ENCODE peak calls at places on chromosome 19, in six cellular contexts. O, X, Q, E, H and D are unnamed samples.

GRCh38 chr19:4326837-4327251 is 11.8 kb downstream of the STAP2 start:
- DNase-seq in O (no peak), X (peak), Q (no peak), E (no peak), H (no peak), D (no peak)

GRCh38 chr19:21439372-21439771 is 42.4 kb downstream of the ZNF493 start:
- DNase-seq in O (no peak), X (no peak), Q (no peak), E (no peak), H (no peak), D (no peak)

GRCh38 chr19:3980353-3981251 is 4.7 kb downstream of the EEF2 start:
- DNase-seq in O (no peak), X (peak), Q (no peak), E (no peak), H (peak), D (no peak)

GRCh38 chr19:40721936-40722661 is 5.2 kb downstream of the ITPKC start:
- DNase-seq in O (no peak), X (no peak), Q (peak), E (no peak), H (no peak), D (no peak)

GRCh38 chr19:6501740-6502648 is at the start of gene TUBB4A:
- DNase-seq in O (peak), X (peak), Q (no peak), E (no peak), H (no peak), D (no peak)

GRCh38 chr19:30208661-30209060 is 163.5 kb upstream of the ZNF536 start:
- DNase-seq in O (no peak), X (no peak), Q (no peak), E (no peak), H (no peak), D (no peak)

GRCh38 chr19:42467437-42467760 is 24.7 kb upstream of the CXCL17 start:
- DNase-seq in O (no peak), X (no peak), Q (peak), E (no peak), H (no peak), D (no peak)

GRCh38 chr19:29626386-29626785 is 20.3 kb downstream of the POP4 start:
- DNase-seq in O (no peak), X (no peak), Q (no peak), E (no peak), H (no peak), D (no peak)

GRCh38 chr19:33810821-33811220 is 14.2 kb downstream of the KCTD15 start:
- DNase-seq in O (no peak), X (no peak), Q (no peak), E (no peak), H (no peak), D (no peak)

GRCh38 chr19:6761053-6761676 is 6.1 kb downstream of the SH2D3A start:
- DNase-seq in O (no peak), X (peak), Q (no peak), E (no peak), H (no peak), D (no peak)

GRCh38 chr19:49058592-49058991 is 1.0 kb upstream of the CGB7 start:
- DNase-seq in O (no peak), X (peak), Q (peak), E (no peak), H (no peak), D (peak)

GRCh38 chr19:41225238-41226052 is 6.4 kb downstream of the AXL start:
- DNase-seq in O (peak), X (peak), Q (peak), E (peak), H (peak), D (no peak)

GRCh38 chr19:56837892-56838679 is 2.4 kb downstream of the PEG3 start:
- DNase-seq in O (peak), X (no peak), Q (peak), E (peak), H (peak), D (no peak)

DNA sequence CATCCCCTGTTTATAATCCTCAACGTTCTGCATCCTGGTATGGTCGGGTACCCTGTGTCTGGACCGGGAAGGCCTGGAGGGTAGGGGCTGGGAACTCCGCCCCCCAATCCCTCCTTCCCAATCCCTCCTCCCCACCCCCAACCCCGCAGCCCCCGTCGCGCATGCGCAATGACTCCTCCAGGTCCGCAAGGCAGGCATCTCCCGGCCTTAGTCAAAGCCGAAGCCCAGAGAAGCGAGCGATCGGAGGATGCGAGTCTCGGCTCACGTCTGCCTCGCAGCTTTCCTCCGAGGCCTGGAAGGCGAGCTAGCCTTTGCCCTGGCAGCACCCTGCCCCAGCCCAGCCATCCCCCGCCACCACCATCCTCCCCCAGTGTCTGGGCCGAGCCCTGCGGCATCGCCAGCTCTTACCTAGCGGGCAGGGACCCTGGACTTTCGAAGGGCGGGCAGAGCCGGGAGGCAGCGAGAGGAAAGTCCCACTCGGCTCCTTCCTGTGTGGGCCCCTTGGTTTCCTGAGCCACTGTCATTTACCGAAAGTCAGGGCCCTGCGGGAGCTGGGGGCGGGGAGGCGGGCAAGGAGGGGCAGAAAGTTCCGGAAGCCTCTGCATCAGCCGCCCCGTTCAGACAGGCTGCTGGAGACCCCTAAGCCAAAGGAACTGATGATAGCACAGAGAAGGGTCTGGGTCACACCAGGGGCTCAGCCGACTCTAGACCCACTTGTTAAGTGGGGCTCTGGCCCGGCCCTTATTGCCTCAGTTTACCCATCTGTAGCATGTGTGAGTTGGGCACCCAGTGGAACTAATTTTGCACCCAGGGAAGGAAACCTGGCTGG is at the start of gene JAK3:
- DNase-seq in O (peak), X (peak), Q (peak), E (no peak), H (peak), D (peak)
- H3K4me3 ChIP-seq in O (peak), X (no peak), Q (peak), E (peak), H (peak), D (peak)

GRCh38 chr19:18058208-18059009 is 28.3 kb downstream of the IL12RB1 start:
- DNase-seq in O (peak), X (peak), Q (peak), E (peak), H (peak), D (peak)
- H3K4me3 ChIP-seq in O (peak), X (peak), Q (no peak), E (peak), H (peak), D (peak)

DNA sequence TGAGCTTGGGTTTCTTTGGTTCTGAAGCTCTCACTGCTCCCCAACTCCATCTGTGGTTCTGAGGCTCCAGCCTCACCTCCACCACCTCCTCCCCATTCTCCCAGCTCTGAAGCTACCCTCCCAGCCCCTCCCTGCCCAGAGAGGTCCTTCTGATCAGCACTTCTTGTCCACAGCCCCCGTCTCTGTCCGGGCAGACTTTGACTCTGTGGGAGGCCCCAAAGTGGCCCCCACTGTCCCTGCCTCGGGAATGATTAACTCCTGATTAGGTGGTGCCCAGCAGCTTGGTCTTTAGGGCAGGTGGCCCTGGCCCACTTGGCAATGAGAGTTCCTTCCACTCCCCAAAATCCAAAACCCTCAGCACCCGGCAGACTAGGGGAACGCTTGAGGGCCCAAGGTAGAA is 14.4 kb downstream of the EVI5L start:
- DNase-seq in O (no peak), X (no peak), Q (no peak), E (no peak), H (no peak), D (no peak)
- H3K4me3 ChIP-seq in O (no peak), X (no peak), Q (no peak), E (no peak), H (no peak), D (no peak)

DNA sequence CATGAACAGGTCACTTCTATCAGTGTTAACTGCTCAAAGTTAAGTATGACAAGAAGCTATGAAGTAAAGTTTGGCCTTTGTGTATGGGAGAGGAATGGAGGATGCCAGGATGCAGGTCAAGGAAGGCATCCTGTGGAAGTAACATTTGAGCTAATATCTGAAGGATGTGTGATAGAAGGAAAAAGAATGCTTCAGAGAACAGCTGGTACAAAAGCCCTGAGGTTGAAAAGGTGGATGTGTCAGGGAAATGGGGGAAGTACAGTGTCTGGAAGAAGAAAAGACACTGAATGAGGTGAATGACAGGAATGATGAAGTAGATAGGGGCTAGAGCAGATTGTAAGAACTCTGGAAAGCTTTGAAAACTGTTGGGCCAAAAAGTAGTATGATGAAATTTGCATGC is 67.1 kb downstream of the ZNF91 start:
- DNase-seq in O (no peak), X (no peak), Q (no peak), E (no peak), H (no peak), D (no peak)
- H3K4me3 ChIP-seq in O (no peak), X (no peak), Q (no peak), E (no peak), H (no peak), D (no peak)

DNA sequence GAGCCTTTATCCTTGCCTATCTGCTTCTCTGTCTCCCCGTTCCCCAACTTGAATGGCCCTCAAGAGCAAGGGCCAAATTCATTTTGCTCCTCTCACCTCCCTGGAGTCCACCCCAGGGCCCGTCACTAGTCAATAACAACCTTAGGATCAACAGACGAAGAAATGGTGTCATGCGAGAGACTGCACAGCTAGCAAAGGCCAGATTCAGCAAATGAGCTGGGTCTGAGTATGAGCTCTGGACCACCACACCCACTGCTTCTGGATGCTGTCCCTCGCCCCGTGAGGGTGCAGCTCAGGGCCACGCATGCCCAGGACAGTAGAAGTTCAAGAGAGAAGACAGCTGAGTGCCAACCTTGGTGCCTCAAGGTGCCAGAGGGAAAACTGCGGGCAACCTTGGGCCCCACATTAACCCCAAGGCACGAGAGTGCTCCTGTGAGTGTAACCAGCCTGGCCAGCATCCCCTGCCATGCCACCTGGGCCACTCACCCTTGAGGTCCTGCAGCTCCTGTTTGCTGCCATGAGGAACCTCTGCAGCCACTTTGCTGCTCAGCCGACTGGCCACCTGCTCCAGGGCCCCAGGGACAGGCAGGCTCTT is 11.8 kb upstream of the AKAP8L start:
- DNase-seq in O (no peak), X (no peak), Q (no peak), E (no peak), H (no peak), D (no peak)
- H3K4me3 ChIP-seq in O (peak), X (no peak), Q (no peak), E (peak), H (peak), D (peak)

DNA sequence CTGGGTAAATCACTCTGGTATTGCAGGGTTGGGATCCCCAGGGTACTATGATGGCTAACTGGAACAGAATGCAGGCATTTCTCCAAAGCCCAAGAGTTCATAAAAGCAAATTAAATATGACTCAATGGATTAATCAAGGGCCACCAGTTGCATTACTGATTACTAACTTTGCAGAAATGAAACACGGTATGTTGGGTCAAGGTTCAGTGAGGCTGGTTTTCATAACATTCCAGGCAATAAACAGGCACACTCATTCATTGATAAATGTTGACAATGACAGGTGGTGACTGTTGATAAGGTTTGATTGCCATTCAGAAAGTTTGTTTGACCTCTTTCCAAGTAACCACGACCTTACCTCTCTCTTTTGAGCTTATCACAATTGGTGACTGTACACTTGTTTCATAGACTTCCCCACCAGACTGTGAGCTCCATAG is 506 bp upstream of the AP1M1 start:
- DNase-seq in O (no peak), X (no peak), Q (peak), E (peak), H (no peak), D (no peak)
- H3K4me3 ChIP-seq in O (peak), X (peak), Q (peak), E (peak), H (peak), D (peak)

GRCh38 chr19:50239916-50240585 is 36.6 kb downstream of the MYH14 start:
- DNase-seq in O (no peak), X (no peak), Q (peak), E (no peak), H (no peak), D (no peak)
- H3K4me3 ChIP-seq in O (no peak), X (no peak), Q (no peak), E (no peak), H (no peak), D (no peak)